ENCODE peak calls at places on chromosomes 13 and 19, in four cellular contexts. P is T follicular helper cell; E is activated CD4-positive, alpha-beta memory T cell treated with anti-CD3 and anti-CD28 coated beads for 36 hours; F is GM13977. K is an unnamed sample.

GRCh38 chr19:28468701-28469459 is 744.1 kb downstream of the UQCRFS1 start:
- DNase-seq in P (no peak), E (no peak), F (no peak), K (peak; percentile 12)

GRCh38 chr13:85798999-85799646 is at the start of gene SLITRK6:
- DNase-seq in P (no peak), E (no peak), F (no peak), K (no peak)

GRCh38 chr13:25977216-25977615 is 74.6 kb downstream of the SHISA2 start:
- DNase-seq in P (no peak), E (no peak), F (no peak), K (no peak)

GRCh38 chr13:74114202-74114601 is 20.0 kb downstream of the KLF12 start:
- DNase-seq in P (no peak), E (no peak), F (no peak), K (no peak)

GRCh38 chr13:111568290-111568689 is 247.8 kb downstream of the TEX29 start:
- DNase-seq in P (no peak), E (no peak), F (no peak), K (no peak)

GRCh38 chr13:29905845-29906244 is 55.4 kb upstream of the UBL3 start:
- DNase-seq in P (no peak), E (no peak), F (no peak), K (no peak)

GRCh38 chr19:45187421-45188100 is 9.0 kb downstream of the BLOC1S3 start:
- DNase-seq in P (no peak), E (peak; percentile 36), F (peak; percentile 79), K (peak; percentile 72)

GRCh38 chr19:2255112-2255845 is 938 bp downstream of the JSRP1 start:
- DNase-seq in P (no peak), E (no peak), F (no peak), K (no peak)

GRCh38 chr13:21124853-21125252 is 51.5 kb downstream of the SKA3 start:
- DNase-seq in P (no peak), E (no peak), F (no peak), K (no peak)

GRCh38 chr13:106858910-106859309 is 291.0 kb upstream of the ARGLU1 start:
- DNase-seq in P (no peak), E (no peak), F (no peak), K (no peak)

GRCh38 chr19:19602713-19603320 is 15.7 kb downstream of the PBX4 start:
- DNase-seq in P (no peak), E (no peak), F (no peak), K (no peak)

GRCh38 chr19:28727133-28727834 is 485.7 kb downstream of the UQCRFS1 start:
- DNase-seq in P (no peak), E (peak; percentile 55), F (no peak), K (peak; percentile 52)

GRCh38 chr13:70523622-70524021 is 415.4 kb upstream of the KLHL1 start:
- DNase-seq in P (no peak), E (no peak), F (no peak), K (no peak)

GRCh38 chr19:30036154-30037129 is 94.4 kb downstream of the URI1 start:
- DNase-seq in P (no peak), E (no peak), F (no peak), K (no peak)

K was measured in naive thymus-derived CD8-positive, alpha-beta T cell.